ENCODE peak calls at places on chromosomes 13 and 19, in four cellular contexts. One of them, this sample, is unnamed.

GRCh38 chr13:48859168-48860105 is 116.3 kb upstream of the FNDC3A start:
- DNase-seq in IMR-90: no peak
- DNase-seq in lower leg skin: no peak
- DNase-seq in adrenal gland: peak
- DNase-seq in this sample: peak

GRCh38 chr13:28622286-28622685 is 36.6 kb upstream of the POMP start:
- DNase-seq in IMR-90: no peak
- DNase-seq in lower leg skin: peak
- DNase-seq in adrenal gland: peak
- DNase-seq in this sample: peak

GRCh38 chr13:51154029-51154555 is 43.0 kb upstream of the C13orf42 start:
- DNase-seq in IMR-90: peak
- DNase-seq in lower leg skin: no peak
- DNase-seq in adrenal gland: peak
- DNase-seq in this sample: no peak

GRCh38 chr13:95500136-95500718 is 52.3 kb upstream of the CLDN10 start:
- DNase-seq in IMR-90: peak
- DNase-seq in lower leg skin: no peak
- DNase-seq in adrenal gland: no peak
- DNase-seq in this sample: no peak

GRCh38 chr13:60922526-60923231 is 493.0 kb downstream of the PCDH20 start:
- DNase-seq in IMR-90: no peak
- DNase-seq in lower leg skin: no peak
- DNase-seq in adrenal gland: no peak
- DNase-seq in this sample: no peak

GRCh38 chr19:33666196-33666595 is 44.4 kb downstream of the CHST8 start:
- DNase-seq in IMR-90: no peak
- DNase-seq in lower leg skin: peak
- DNase-seq in adrenal gland: no peak
- DNase-seq in this sample: no peak

GRCh38 chr13:66212511-66212910 is 1017.6 kb downstream of the PCDH9 start:
- DNase-seq in IMR-90: no peak
- DNase-seq in lower leg skin: no peak
- DNase-seq in adrenal gland: no peak
- DNase-seq in this sample: no peak

GRCh38 chr13:76925115-76925514 is 23.2 kb upstream of the ACOD1 start:
- DNase-seq in IMR-90: no peak
- DNase-seq in lower leg skin: no peak
- DNase-seq in adrenal gland: no peak
- DNase-seq in this sample: no peak

GRCh38 chr19:4473011-4473410 is 914 bp downstream of the HDGFL2 start:
- DNase-seq in IMR-90: no peak
- DNase-seq in lower leg skin: no peak
- DNase-seq in adrenal gland: no peak
- DNase-seq in this sample: no peak

GRCh38 chr19:46629546-46630025 is 4.7 kb upstream of the PTGIR start:
- DNase-seq in IMR-90: no peak
- DNase-seq in lower leg skin: no peak
- DNase-seq in adrenal gland: no peak
- DNase-seq in this sample: no peak

GRCh38 chr13:113907637-113908617 is 44.1 kb upstream of the GAS6 start:
- DNase-seq in IMR-90: peak
- DNase-seq in lower leg skin: no peak
- DNase-seq in adrenal gland: peak
- DNase-seq in this sample: peak

GRCh38 chr19:50882188-50882587 is 8.9 kb downstream of the KLK2 start:
- DNase-seq in IMR-90: no peak
- DNase-seq in lower leg skin: no peak
- DNase-seq in adrenal gland: no peak
- DNase-seq in this sample: no peak

GRCh38 chr13:73902847-73903246 is 231.4 kb downstream of the KLF12 start:
- DNase-seq in IMR-90: no peak
- DNase-seq in lower leg skin: no peak
- DNase-seq in adrenal gland: no peak
- DNase-seq in this sample: no peak

GRCh38 chr19:40266111-40266510 is 19.0 kb downstream of the AKT2 start:
- DNase-seq in IMR-90: no peak
- DNase-seq in lower leg skin: no peak
- DNase-seq in adrenal gland: peak
- DNase-seq in this sample: no peak

GRCh38 chr19:10884273-10884672 is 12.9 kb downstream of the CARM1 start:
- DNase-seq in IMR-90: peak
- DNase-seq in lower leg skin: no peak
- DNase-seq in adrenal gland: no peak
- DNase-seq in this sample: peak

GRCh38 chr13:36476661-36477060 is 44.4 kb downstream of the CCNA1 start:
- DNase-seq in IMR-90: no peak
- DNase-seq in lower leg skin: no peak
- DNase-seq in adrenal gland: no peak
- DNase-seq in this sample: no peak

GRCh38 chr19:58406818-58407657 is 1.4 kb upstream of the ZNF584 start:
- DNase-seq in IMR-90: no peak
- DNase-seq in lower leg skin: no peak
- DNase-seq in adrenal gland: no peak
- DNase-seq in this sample: no peak

GRCh38 chr19:8184274-8184673 is 24.9 kb upstream of the CERS4 start:
- DNase-seq in IMR-90: no peak
- DNase-seq in lower leg skin: no peak
- DNase-seq in adrenal gland: no peak
- DNase-seq in this sample: no peak

GRCh38 chr13:76830805-76831204 is 55.4 kb downstream of the KCTD12 start:
- DNase-seq in IMR-90: no peak
- DNase-seq in lower leg skin: no peak
- DNase-seq in adrenal gland: no peak
- DNase-seq in this sample: no peak

GRCh38 chr19:17491287-17491686 is 20.2 kb upstream of the PGLS start:
- DNase-seq in IMR-90: no peak
- DNase-seq in lower leg skin: no peak
- DNase-seq in adrenal gland: no peak
- DNase-seq in this sample: no peak

GRCh38 chr19:41701401-41702075 is 6.9 kb upstream of the CEACAM5 start:
- DNase-seq in IMR-90: no peak
- DNase-seq in lower leg skin: peak
- DNase-seq in adrenal gland: peak
- DNase-seq in this sample: peak

GRCh38 chr19:17424743-17425365 is 5.0 kb downstream of the MVB12A start:
- DNase-seq in IMR-90: peak
- DNase-seq in lower leg skin: no peak
- DNase-seq in adrenal gland: peak
- DNase-seq in this sample: no peak

GRCh38 chr13:112689498-112690241 is at the start of gene ATP11A:
- DNase-seq in IMR-90: peak
- DNase-seq in lower leg skin: peak
- DNase-seq in adrenal gland: peak
- DNase-seq in this sample: peak
- TF ChIP-seq POLR2A in IMR-90: peak
- TF ChIP-seq POLR2A in lower leg skin: no peak
- TF ChIP-seq POLR2A in adrenal gland: peak
- TF ChIP-seq POLR2A in this sample: peak

DNA sequence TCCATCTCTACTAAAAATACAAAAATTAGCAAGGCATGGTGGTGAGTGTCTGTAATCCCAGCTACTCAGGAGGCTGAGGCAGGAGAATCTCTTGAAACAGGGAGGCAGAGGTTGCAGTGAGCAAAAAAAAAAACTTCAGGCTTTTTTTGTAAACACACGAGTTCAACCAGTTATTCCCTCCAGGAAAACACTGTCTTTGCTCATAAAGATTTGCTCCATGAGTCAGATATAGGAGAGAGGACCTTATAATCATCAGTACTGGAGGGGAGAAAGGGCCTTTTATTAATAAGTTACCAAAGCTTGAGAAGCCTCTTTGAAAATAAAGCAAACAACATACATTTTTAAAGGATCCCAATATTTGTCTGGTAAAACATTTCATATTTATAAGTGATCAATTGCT is 110.7 kb downstream of the EFNB2 start:
- DNase-seq in IMR-90: peak
- DNase-seq in lower leg skin: no peak
- DNase-seq in adrenal gland: no peak
- DNase-seq in this sample: no peak
- TF ChIP-seq POLR2A in IMR-90: no peak
- TF ChIP-seq POLR2A in lower leg skin: no peak
- TF ChIP-seq POLR2A in adrenal gland: no peak
- TF ChIP-seq POLR2A in this sample: no peak

GRCh38 chr19:6767081-6767356 is 216 bp downstream of the SH2D3A start:
- DNase-seq in IMR-90: no peak
- DNase-seq in lower leg skin: no peak
- DNase-seq in adrenal gland: no peak
- DNase-seq in this sample: no peak

GRCh38 chr19:6768236-6768785 is 1.1 kb upstream of the SH2D3A start:
- DNase-seq in IMR-90: no peak
- DNase-seq in lower leg skin: no peak
- DNase-seq in adrenal gland: no peak
- DNase-seq in this sample: no peak

GRCh38 chr19:6766357-6767080 is 716 bp downstream of the SH2D3A start:
- DNase-seq in IMR-90: no peak
- DNase-seq in lower leg skin: no peak
- DNase-seq in adrenal gland: no peak
- DNase-seq in this sample: no peak

GRCh38 chr19:6767357-6768235 is at the start of gene SH2D3A:
- DNase-seq in IMR-90: peak
- DNase-seq in lower leg skin: peak
- DNase-seq in adrenal gland: peak
- DNase-seq in this sample: peak

DNA sequence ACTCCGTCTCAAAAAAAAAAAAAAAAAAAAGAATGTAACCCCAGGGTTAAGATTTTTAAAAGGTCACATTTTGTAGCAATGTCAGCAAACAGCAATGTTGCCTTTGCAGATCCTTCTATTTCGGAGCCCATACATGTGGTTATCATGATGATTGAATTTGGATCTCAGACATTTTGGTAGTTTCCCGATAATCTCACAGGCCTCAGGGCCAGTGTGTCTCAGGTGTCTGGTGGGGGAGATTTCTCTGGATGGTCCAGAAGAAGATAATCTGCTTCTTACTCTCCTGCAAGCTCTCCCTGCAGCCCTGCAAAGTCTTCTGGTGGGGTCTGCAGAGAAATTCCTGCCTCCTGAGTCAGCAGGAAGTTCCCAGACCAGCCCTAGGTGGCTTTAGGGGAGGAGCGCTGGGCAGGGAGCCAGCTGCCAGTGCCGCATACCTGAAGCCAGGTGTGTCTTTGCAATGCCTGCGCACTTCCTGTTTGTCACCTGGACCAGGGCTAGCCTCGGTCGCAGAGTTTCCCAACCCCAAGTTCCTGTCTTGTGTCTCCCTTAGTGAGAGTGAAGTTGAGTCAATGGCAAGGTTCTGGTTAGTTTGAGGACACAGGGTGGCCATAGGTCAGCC is 1.4 kb downstream of the SH2D3A start:
- DNase-seq in IMR-90: no peak
- DNase-seq in lower leg skin: peak
- DNase-seq in adrenal gland: no peak
- DNase-seq in this sample: peak
- TF ChIP-seq POLR2A in IMR-90: no peak
- TF ChIP-seq POLR2A in lower leg skin: no peak
- TF ChIP-seq POLR2A in adrenal gland: no peak
- TF ChIP-seq POLR2A in this sample: peak

DNA sequence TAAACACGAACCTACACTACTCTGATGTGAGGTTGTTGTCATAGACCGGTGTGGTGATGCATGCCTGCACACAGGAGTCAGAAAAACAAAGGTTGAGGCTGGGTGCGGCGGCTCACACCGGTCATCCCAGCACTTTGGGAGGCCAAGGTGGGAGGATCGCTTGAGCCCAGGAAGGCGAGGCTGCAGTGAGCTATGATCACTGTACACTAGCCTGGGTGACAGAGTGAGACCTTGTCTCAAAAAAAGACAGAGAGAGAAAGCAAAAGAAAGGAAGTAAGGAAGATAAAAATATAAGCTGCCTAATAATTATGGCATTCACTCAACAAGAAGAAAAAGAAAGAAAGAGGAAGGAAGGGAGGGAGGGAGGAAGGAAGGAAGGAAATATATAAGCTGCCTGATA is 9.3 kb downstream of the GP6 start:
- DNase-seq in IMR-90: no peak
- DNase-seq in lower leg skin: no peak
- DNase-seq in adrenal gland: no peak
- DNase-seq in this sample: no peak
- TF ChIP-seq POLR2A in IMR-90: no peak
- TF ChIP-seq POLR2A in lower leg skin: no peak
- TF ChIP-seq POLR2A in adrenal gland: no peak
- TF ChIP-seq POLR2A in this sample: no peak